ENCODE peak calls at places on chromosomes 16 and 17, in seven cellular contexts. K is astrocyte of the spinal cord, N is esophagus squamous epithelium, G is fibroblast of pulmonary artery, Z is mucosa of descending colon, R is left ventricle myocardium inferior, F is uterus. S is an unnamed sample.

GRCh38 chr17:231191-231965 is 49.9 kb upstream of the DOC2B start:
- DNase-seq in K (no peak), N (no peak), G (no peak), Z (peak; percentile 15), R (peak; percentile 14), F (no peak), S (no peak)

GRCh38 chr17:56593073-56593740 is at the start of gene NOG:
- DNase-seq in K (peak; percentile 63), N (no peak), G (no peak), Z (peak; percentile 39), R (peak; percentile 31), F (peak; percentile 16), S (peak; percentile 61)

GRCh38 chr16:28526201-28527099 is 12.3 kb downstream of the NUPR1 start:
- DNase-seq in K (no peak), N (no peak), G (no peak), Z (no peak), R (no peak), F (no peak), S (no peak)

GRCh38 chr17:35127751-35128514 is 6.5 kb downstream of the FNDC8 start:
- DNase-seq in K (no peak), N (no peak), G (peak; percentile 82), Z (no peak), R (peak; percentile 34), F (peak; percentile 22), S (peak; percentile 99)

GRCh38 chr16:57795431-57795878 is 6.8 kb downstream of the KIFC3 start:
- DNase-seq in K (peak; percentile 59), N (no peak), G (peak; percentile 62), Z (no peak), R (peak; percentile 41), F (no peak), S (peak; percentile 49)

GRCh38 chr16:51538707-51539604 is 387.9 kb upstream of the SALL1 start:
- DNase-seq in K (peak; percentile 96), N (no peak), G (peak; percentile 85), Z (no peak), R (no peak), F (no peak), S (peak; percentile 93)

GRCh38 chr17:39966771-39967170 is 4.0 kb downstream of the GSDMA start:
- DNase-seq in K (no peak), N (no peak), G (no peak), Z (no peak), R (no peak), F (no peak), S (no peak)

GRCh38 chr17:37405955-37406634 is 541 bp downstream of the ACACA start:
- DNase-seq in K (peak; percentile 27), N (no peak), G (no peak), Z (no peak), R (no peak), F (no peak), S (peak; percentile 13)

GRCh38 chr17:8333281-8333680 is 6.4 kb upstream of the ODF4 start:
- DNase-seq in K (no peak), N (no peak), G (no peak), Z (no peak), R (no peak), F (no peak), S (no peak)

GRCh38 chr17:9821921-9822320 is at the start of gene GSG1L2:
- DNase-seq in K (no peak), N (no peak), G (no peak), Z (no peak), R (no peak), F (no peak), S (no peak)

GRCh38 chr16:47150067-47150466 is 6.3 kb upstream of the NETO2 start:
- DNase-seq in K (no peak), N (no peak), G (no peak), Z (no peak), R (no peak), F (no peak), S (no peak)

GRCh38 chr17:73600103-73600871 is 44.0 kb downstream of the SDK2 start:
- DNase-seq in K (peak; percentile 5), N (no peak), G (no peak), Z (no peak), R (no peak), F (no peak), S (no peak)

GRCh38 chr17:20083460-20083859 is 74.3 kb downstream of the SPECC1 start:
- DNase-seq in K (no peak), N (no peak), G (peak; percentile 12), Z (no peak), R (no peak), F (no peak), S (no peak)

GRCh38 chr17:69075823-69076222 is 15.1 kb upstream of the ABCA9 start:
- DNase-seq in K (no peak), N (no peak), G (no peak), Z (no peak), R (no peak), F (no peak), S (peak; percentile 42)

GRCh38 chr17:81044764-81045589 is 10.0 kb downstream of the BAIAP2 start:
- DNase-seq in K (peak; percentile 86), N (no peak), G (peak; percentile 80), Z (peak; percentile 85), R (peak; percentile 89), F (peak; percentile 79), S (peak; percentile 75)

GRCh38 chr16:4266372-4266771 is 6.5 kb downstream of the TFAP4 start:
- DNase-seq in K (peak; percentile 6), N (no peak), G (peak; percentile 28), Z (no peak), R (no peak), F (no peak), S (no peak)

GRCh38 chr16:49528035-49528434 is 154.4 kb downstream of the C16orf78 start:
- DNase-seq in K (peak; percentile 48), N (no peak), G (peak; percentile 26), Z (no peak), R (no peak), F (peak; percentile 46), S (peak; percentile 15)

GRCh38 chr16:69924777-69925191 is 26.4 kb upstream of the CLEC18A start:
- DNase-seq in K (peak; percentile 75), N (no peak), G (peak; percentile 88), Z (no peak), R (peak; percentile 69), F (peak; percentile 83), S (peak; percentile 93)

GRCh38 chr17:4535667-4536258 is 19.4 kb downstream of the MYBBP1A start:
- DNase-seq in K (no peak), N (no peak), G (no peak), Z (no peak), R (no peak), F (no peak), S (no peak)

GRCh38 chr17:78986048-78986648 is 6.4 kb upstream of the LGALS3BP start:
- DNase-seq in K (peak; percentile 47), N (no peak), G (peak; percentile 81), Z (no peak), R (no peak), F (no peak), S (peak; percentile 27)
- H3K4me3 ChIP-seq in K (peak overlapping the region; percentile 21), N (peak overlapping the region; percentile 40), G (peak overlapping the region; percentile 34), Z (no peak overlapping the region), R (peak overlapping the region; percentile 65), F (peak overlapping the region; percentile 20), S (no peak overlapping the region)

GRCh38 chr17:42184717-42185496 is at the start of gene HCRT:
- DNase-seq in K (no peak), N (no peak), G (no peak), Z (no peak), R (no peak), F (no peak), S (no peak)
- H3K4me3 ChIP-seq in K (peak within 1 kb of the TSS; percentile 18), N (peak within 1 kb of the TSS; percentile 40), G (no peak within 1 kb of the TSS), Z (no peak within 1 kb of the TSS), R (peak within 1 kb of the TSS; percentile 68), F (peak within 1 kb of the TSS; percentile 31), S (peak within 1 kb of the TSS; percentile 14)

DNA sequence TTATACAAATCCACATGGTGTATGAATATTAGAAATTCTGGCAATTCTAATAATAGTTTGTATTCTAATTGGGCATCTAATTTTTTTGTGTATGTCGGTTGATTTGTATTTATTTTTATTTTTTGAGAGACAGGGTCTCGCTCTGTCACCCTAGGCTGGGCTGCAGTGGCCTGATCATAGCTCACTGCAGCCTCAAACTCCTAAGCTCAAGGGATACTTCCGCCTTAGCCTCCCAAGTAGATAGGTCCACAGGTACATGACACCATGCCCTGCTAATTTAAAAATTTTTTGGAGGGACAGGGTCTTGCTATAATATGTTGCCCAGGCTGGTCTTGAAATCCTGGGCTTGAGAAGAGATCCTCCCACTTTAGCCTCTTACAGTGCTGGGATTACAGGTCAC is 104.6 kb downstream of the TRIM37 start:
- DNase-seq in K (no peak), N (no peak), G (no peak), Z (no peak), R (no peak), F (no peak), S (no peak)
- H3K4me3 ChIP-seq in K (no peak overlapping the region), N (no peak overlapping the region), G (no peak overlapping the region), Z (no peak overlapping the region), R (no peak overlapping the region), F (no peak overlapping the region), S (no peak overlapping the region)

DNA sequence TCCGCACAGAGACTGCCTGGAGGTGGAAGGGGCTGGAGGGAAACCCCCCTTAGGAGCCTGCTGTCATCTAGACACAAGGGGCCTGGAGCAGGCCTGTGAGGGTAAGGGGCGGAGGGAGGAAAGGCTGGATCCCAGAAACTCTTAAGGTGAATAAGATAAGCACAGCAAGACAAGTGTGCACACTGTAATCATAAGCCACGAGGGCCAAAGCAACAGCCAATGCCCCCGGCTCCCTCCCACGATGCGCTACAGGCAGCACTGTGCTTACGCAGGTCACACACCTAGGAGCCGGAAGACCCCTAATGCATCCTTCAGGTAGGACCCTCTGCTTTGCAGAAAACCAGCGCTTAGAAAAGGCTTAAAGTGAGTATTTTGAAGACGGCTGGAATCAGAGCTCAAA is 24.6 kb downstream of the ZFHX3 start:
- DNase-seq in K (no peak), N (no peak), G (no peak), Z (no peak), R (no peak), F (no peak), S (no peak)
- H3K4me3 ChIP-seq in K (no peak overlapping the region), N (no peak overlapping the region), G (no peak overlapping the region), Z (no peak overlapping the region), R (no peak overlapping the region), F (no peak overlapping the region), S (no peak overlapping the region)